ENCODE peak calls at places on chromosomes 1 and 21, in eight cellular contexts. V is astrocyte, W is lower leg skin, N is tibial artery, U is endodermal cell, T is cardiac muscle cell, X is fibroblast of lung, B is lung. K is an unnamed sample.

GRCh38 chr1:226687476-226687875 is 51.6 kb downstream of the ITPKB start:
- DNase-seq in V (no peak), W (no peak), N (no peak), U (no peak), T (no peak), X (no peak), B (no peak), K (no peak)

GRCh38 chr21:15614757-15615156 is 115.0 kb upstream of the USP25 start:
- DNase-seq in V (no peak), W (no peak), N (no peak), U (no peak), T (peak), X (no peak), B (no peak), K (no peak)

GRCh38 chr1:156102634-156103511 is 11.6 kb upstream of the LMNA start:
- DNase-seq in V (peak), W (no peak), N (no peak), U (no peak), T (peak), X (peak), B (no peak), K (peak)

GRCh38 chr1:26788515-26788785 is 700 bp downstream of the PIGV start:
- DNase-seq in V (no peak), W (no peak), N (peak), U (no peak), T (no peak), X (no peak), B (peak), K (no peak)

GRCh38 chr1:9085306-9085940 is 16.0 kb upstream of the SLC2A5 start:
- DNase-seq in V (peak), W (no peak), N (no peak), U (no peak), T (peak), X (no peak), B (no peak), K (no peak)

GRCh38 chr1:192067360-192067759 is 90.9 kb upstream of the RGS18 start:
- DNase-seq in V (no peak), W (no peak), N (no peak), U (peak), T (no peak), X (no peak), B (no peak), K (no peak)

GRCh38 chr1:244289976-244290375 is 161.7 kb downstream of the ADSS2 start:
- DNase-seq in V (no peak), W (no peak), N (no peak), U (no peak), T (no peak), X (no peak), B (no peak), K (no peak)

GRCh38 chr1:90731382-90732050 is 14.4 kb upstream of the BARHL2 start:
- DNase-seq in V (no peak), W (no peak), N (no peak), U (no peak), T (no peak), X (no peak), B (no peak), K (no peak)

GRCh38 chr1:62508187-62508758 is 71.4 kb downstream of the USP1 start:
- DNase-seq in V (peak), W (no peak), N (no peak), U (no peak), T (peak), X (peak), B (no peak), K (no peak)

GRCh38 chr21:41837756-41838297 is 41.3 kb downstream of the PRDM15 start:
- DNase-seq in V (no peak), W (no peak), N (no peak), U (no peak), T (no peak), X (no peak), B (no peak), K (no peak)

GRCh38 chr21:45256912-45257672 is 30.6 kb downstream of the POFUT2 start:
- DNase-seq in V (no peak), W (no peak), N (peak), U (peak), T (peak), X (no peak), B (no peak), K (peak)

GRCh38 chr1:91814448-91814847 is 71.5 kb downstream of the TGFBR3 start:
- DNase-seq in V (no peak), W (no peak), N (no peak), U (no peak), T (no peak), X (no peak), B (no peak), K (no peak)

GRCh38 chr1:94622757-94623156 is 81.2 kb upstream of the F3 start:
- DNase-seq in V (peak), W (no peak), N (no peak), U (no peak), T (peak), X (peak), B (no peak), K (no peak)

GRCh38 chr1:22534951-22535350 is 28.3 kb upstream of the EPHA8 start:
- DNase-seq in V (no peak), W (no peak), N (no peak), U (no peak), T (no peak), X (no peak), B (no peak), K (no peak)

GRCh38 chr1:26915204-26915842 is 1.5 kb upstream of the NR0B2 start:
- DNase-seq in V (no peak), W (no peak), N (no peak), U (no peak), T (no peak), X (no peak), B (peak), K (peak)

GRCh38 chr1:39103321-39104157 is 77.4 kb downstream of the NDUFS5 start:
- DNase-seq in V (peak), W (no peak), N (no peak), U (peak), T (peak), X (peak), B (no peak), K (no peak)

GRCh38 chr1:176976236-176976635 is 188.3 kb downstream of the ASTN1 start:
- DNase-seq in V (no peak), W (no peak), N (no peak), U (no peak), T (no peak), X (no peak), B (no peak), K (no peak)

GRCh38 chr1:211742889-211743529 is 67.6 kb upstream of the NEK2 start:
- DNase-seq in V (no peak), W (no peak), N (no peak), U (no peak), T (no peak), X (no peak), B (no peak), K (no peak)

GRCh38 chr1:182450087-182450486 is at the start of gene RGSL1:
- DNase-seq in V (no peak), W (no peak), N (no peak), U (no peak), T (no peak), X (no peak), B (no peak), K (no peak)

GRCh38 chr21:38261851-38262250 is 5.1 kb downstream of the KCNJ15 start:
- DNase-seq in V (peak), W (no peak), N (no peak), U (no peak), T (no peak), X (peak), B (no peak), K (no peak)

GRCh38 chr1:206786212-206786886 is 14.1 kb upstream of the IL10 start:
- DNase-seq in V (no peak), W (no peak), N (no peak), U (no peak), T (no peak), X (no peak), B (no peak), K (no peak)

GRCh38 chr21:42865361-42866160 is 13.8 kb downstream of the WDR4 start:
- DNase-seq in V (no peak), W (no peak), N (no peak), U (no peak), T (no peak), X (no peak), B (peak), K (peak)

GRCh38 chr1:53121319-53122172 is 20.9 kb downstream of the SLC1A7 start:
- DNase-seq in V (peak), W (no peak), N (peak), U (peak), T (peak), X (peak), B (no peak), K (peak)

GRCh38 chr1:207645632-207646081 is 724 bp downstream of the CR1L start:
- DNase-seq in V (no peak), W (no peak), N (no peak), U (no peak), T (no peak), X (no peak), B (no peak), K (peak)

GRCh38 chr1:85372683-85373446 is 92.1 kb downstream of the DDAH1 start:
- DNase-seq in V (peak), W (no peak), N (no peak), U (no peak), T (peak), X (peak), B (no peak), K (no peak)

GRCh38 chr1:64186138-64186897 is 17.1 kb upstream of the UBE2U start:
- DNase-seq in V (no peak), W (peak), N (no peak), U (peak), T (no peak), X (no peak), B (no peak), K (no peak)

GRCh38 chr1:37931148-37931492 is 15.7 kb downstream of the INPP5B start:
- DNase-seq in V (no peak), W (no peak), N (no peak), U (no peak), T (no peak), X (no peak), B (peak), K (no peak)

GRCh38 chr1:179126338-179127060 is 44.6 kb downstream of the TOR3A start:
- DNase-seq in V (peak), W (no peak), N (peak), U (no peak), T (no peak), X (no peak), B (no peak), K (no peak)
- TF ChIP-seq CTCF in V (no peak), W (no peak), N (no peak), U (no peak), T (no peak), X (no peak), B (no peak), K (no peak)

DNA sequence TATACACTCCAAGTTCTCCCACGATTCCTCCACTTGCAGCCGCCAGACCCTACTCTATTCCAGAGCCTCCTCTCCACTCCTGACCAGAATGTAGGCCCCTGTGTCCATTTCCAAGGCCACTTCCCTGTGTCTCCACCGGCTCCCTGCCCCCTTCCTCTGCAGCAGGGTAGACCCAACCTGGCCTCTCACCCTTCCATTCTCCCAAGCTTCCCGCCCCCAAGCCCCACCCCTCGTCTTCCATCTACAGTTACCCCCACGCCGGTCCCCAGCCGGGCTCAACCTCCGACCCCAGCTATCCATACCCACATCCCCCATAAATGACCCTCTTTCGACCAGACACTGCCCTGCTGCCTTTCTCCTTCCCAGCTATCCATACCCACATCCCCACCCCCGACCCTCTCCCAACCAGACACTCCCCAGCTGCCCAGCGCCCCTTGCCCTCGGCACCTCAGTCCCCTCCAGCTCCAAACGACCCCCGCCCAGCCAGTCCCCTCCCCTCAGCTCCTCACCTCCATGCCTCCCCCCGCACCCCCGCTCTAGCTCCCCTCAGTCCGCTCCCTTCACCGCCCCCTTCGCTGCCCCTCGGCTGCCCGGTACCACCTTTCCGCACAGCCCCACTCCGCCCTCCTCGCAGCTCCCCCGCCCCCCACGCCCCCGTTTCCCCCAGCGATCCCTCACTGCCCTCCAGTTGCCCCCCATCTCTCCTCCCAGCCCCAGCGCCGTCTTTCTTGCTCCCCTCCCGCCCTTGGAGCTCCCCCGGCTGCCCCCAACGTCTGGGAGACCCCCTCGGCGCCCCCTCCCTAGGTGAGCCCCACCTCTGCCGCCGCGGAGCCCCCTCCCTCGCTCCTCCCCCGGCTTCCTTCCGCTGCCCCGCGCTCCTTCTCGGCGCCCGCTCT is 670 bp downstream of the RAB3B start:
- DNase-seq in V (no peak), W (no peak), N (no peak), U (peak), T (no peak), X (no peak), B (no peak), K (no peak)
- H3K4me3 ChIP-seq in V (peak), W (peak), N (peak), U (peak), T (peak), X (peak), B (no peak), K (peak)

DNA sequence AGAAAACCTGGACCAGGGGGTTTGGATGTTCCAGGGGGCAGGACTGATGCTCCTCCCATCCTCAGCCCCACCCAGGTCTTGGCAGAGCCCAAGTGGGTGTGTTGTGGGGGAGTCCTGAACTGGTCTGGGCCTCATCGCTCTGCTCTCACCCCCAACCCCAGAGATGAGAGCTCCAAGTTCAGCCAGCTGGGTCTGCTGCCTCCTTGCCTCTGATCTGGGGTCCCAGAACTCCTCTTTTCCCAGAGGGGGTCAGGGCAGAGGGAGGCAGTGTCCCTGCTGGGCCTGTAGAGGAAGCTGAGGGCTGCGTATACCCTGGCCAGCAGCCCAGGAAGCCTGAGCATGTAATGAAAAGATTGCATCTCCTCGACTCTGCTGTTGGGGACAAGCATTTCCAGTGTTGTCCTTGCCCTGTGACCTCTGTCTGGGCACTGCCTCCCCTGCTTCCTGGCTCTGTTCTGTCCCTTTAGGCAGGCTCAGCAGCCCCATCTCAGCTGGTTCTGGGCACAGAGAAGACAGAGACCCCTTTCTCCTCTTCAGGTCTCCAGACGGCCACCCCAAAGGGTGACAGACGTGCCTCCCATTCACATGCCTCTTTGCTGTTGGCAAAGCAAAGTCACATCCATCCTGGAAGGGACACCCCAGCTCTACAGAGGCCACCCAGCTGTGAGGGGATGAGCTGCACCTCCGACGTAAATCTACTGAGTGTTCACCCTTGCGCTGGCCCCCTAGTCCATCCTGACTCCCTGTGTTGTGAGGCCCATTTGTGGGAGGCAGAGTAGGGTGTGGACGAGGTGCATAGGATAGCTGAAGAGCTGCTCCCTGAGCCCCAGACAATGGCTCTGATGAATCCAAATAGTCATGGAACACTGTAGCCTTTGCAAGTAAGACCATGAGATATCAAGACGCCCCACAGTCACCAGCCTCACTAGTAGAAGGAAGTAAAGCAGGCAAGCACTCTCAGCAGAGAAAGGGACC is 54.9 kb upstream of the EPS8L3 start:
- DNase-seq in V (no peak), W (no peak), N (no peak), U (peak), T (peak), X (no peak), B (no peak), K (no peak)
- TF ChIP-seq CTCF in V (no peak), W (no peak), N (no peak), U (no peak), T (no peak), X (no peak), B (no peak), K (no peak)

GRCh38 chr1:24742090-24742938 is 2.9 kb upstream of the CLIC4 start:
- DNase-seq in V (peak), W (no peak), N (no peak), U (peak), T (peak), X (peak), B (no peak), K (no peak)

GRCh38 chr1:24745711-24746582 is 700 bp downstream of the CLIC4 start:
- DNase-seq in V (peak), W (peak), N (peak), U (peak), T (peak), X (peak), B (peak), K (peak)

GRCh38 chr1:24739241-24739640 is 6.0 kb upstream of the CLIC4 start:
- DNase-seq in V (no peak), W (no peak), N (no peak), U (no peak), T (no peak), X (no peak), B (no peak), K (no peak)

GRCh38 chr1:24744911-24745710 is at the start of gene CLIC4:
- DNase-seq in V (peak), W (peak), N (peak), U (peak), T (peak), X (peak), B (peak), K (peak)

GRCh38 chr1:24743404-24744211 is 1.6 kb upstream of the CLIC4 start:
- DNase-seq in V (peak), W (no peak), N (no peak), U (peak), T (peak), X (peak), B (no peak), K (no peak)
- H3K4me3 ChIP-seq in V (no peak), W (no peak), N (no peak), U (no peak), T (no peak), X (no peak), B (no peak), K (no peak)

GRCh38 chr1:164515932-164516331 is 43.1 kb upstream of the PBX1 start:
- DNase-seq in V (no peak), W (no peak), N (no peak), U (no peak), T (peak), X (peak), B (no peak), K (no peak)
- TF ChIP-seq CTCF in V (no peak), W (no peak), N (no peak), U (no peak), T (no peak), X (no peak), B (no peak), K (no peak)

DNA sequence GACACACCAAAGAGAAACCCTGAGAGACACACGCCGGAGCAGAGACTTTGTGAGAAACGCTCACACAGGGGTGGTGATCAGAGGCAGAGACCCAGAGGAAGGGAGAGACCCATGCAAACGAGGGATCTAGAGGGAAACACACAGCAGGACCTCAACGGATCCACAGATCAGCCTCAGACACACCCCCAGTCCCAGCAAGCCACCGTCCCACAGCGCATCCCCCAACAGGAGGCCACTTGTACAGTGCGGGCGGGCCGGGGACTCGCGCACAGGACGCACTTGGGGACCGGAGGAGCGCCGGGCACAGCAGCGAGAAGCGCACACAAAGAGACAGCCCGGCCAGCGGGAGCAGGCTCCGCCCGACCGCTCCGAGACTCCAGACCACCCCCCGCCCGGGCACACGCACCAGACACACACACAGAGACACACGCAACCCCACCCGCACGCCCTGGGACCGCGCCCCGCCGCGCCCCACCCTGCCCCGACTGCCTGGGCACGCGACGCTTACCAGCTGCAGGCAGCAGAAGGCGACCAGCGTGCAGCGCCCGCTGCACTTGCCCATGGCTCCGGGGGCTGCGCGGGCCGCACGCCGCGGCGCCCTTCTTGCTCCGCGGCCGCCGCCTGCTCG is 587 bp downstream of the NKAIN1 start:
- DNase-seq in V (no peak), W (no peak), N (no peak), U (peak), T (no peak), X (peak), B (no peak), K (peak)
- H3K4me3 ChIP-seq in V (peak), W (no peak), N (peak), U (peak), T (peak), X (no peak), B (no peak), K (peak)

GRCh38 chr1:220991506-220991905 is 112.3 kb downstream of the HLX start:
- DNase-seq in V (no peak), W (no peak), N (no peak), U (no peak), T (no peak), X (no peak), B (no peak), K (no peak)

GRCh38 chr1:220994671-220995070 is 115.4 kb downstream of the HLX start:
- DNase-seq in V (no peak), W (no peak), N (no peak), U (no peak), T (no peak), X (no peak), B (no peak), K (no peak)

GRCh38 chr1:220991959-220992704 is 112.9 kb downstream of the HLX start:
- DNase-seq in V (no peak), W (no peak), N (no peak), U (no peak), T (peak), X (peak), B (no peak), K (no peak)

GRCh38 chr1:220992705-220993052 is 113.4 kb downstream of the HLX start:
- DNase-seq in V (no peak), W (no peak), N (no peak), U (no peak), T (no peak), X (no peak), B (no peak), K (no peak)

GRCh38 chr1:220990417-220991337 is 111.4 kb downstream of the HLX start:
- DNase-seq in V (peak), W (no peak), N (no peak), U (no peak), T (peak), X (peak), B (no peak), K (no peak)
- TF ChIP-seq CTCF in V (no peak), W (no peak), N (no peak), U (peak), T (peak), X (peak), B (no peak), K (no peak)

K was measured in psoas muscle.